ENCODE peak calls at places on chromosomes 16 and 17, in six cellular contexts. Y is PC-3, P is AG04449, A is AG09319, F is RWPE1, I is endothelial cell. T is an unnamed sample.
A peak's percentile ranks its signal among the peaks of the same experiment; 100 is the strongest.

GRCh38 chr17:74528491-74529199 is 2.6 kb downstream of the CD300LB start:
- DNase-seq in Y (no peak), P (no peak), A (no peak), F (no peak), I (no peak), T (no peak)

GRCh38 chr16:87839542-87840461 is 29.5 kb downstream of the SLC7A5 start:
- DNase-seq in Y (no peak), P (no peak), A (no peak), F (no peak), I (no peak), T (no peak)

GRCh38 chr16:78896280-78896679 is 704.3 kb downstream of the MAF start:
- DNase-seq in Y (no peak), P (no peak), A (no peak), F (no peak), I (no peak), T (no peak)

GRCh38 chr17:64741924-64742670 is 80.0 kb upstream of the SMURF2 start:
- DNase-seq in Y (no peak), P (no peak), A (peak; percentile 84), F (no peak), I (no peak), T (no peak)

GRCh38 chr17:63066158-63066808 is 100.2 kb downstream of the TANC2 start:
- DNase-seq in Y (no peak), P (no peak), A (no peak), F (no peak), I (no peak), T (no peak)

GRCh38 chr17:40901981-40902862 is 17.2 kb upstream of the KRT20 start:
- DNase-seq in Y (peak; percentile 95), P (no peak), A (no peak), F (peak; percentile 84), I (no peak), T (no peak)

GRCh38 chr17:75783803-75784472 is 668 bp upstream of the UNK start:
- DNase-seq in Y (no peak), P (no peak), A (no peak), F (no peak), I (no peak), T (no peak)

GRCh38 chr16:57480127-57480753 is 6.1 kb downstream of the DOK4 start:
- DNase-seq in Y (no peak), P (no peak), A (peak; percentile 15), F (no peak), I (no peak), T (no peak)

GRCh38 chr17:35243459-35244204 is 760 bp downstream of the SLFN5 start:
- DNase-seq in Y (peak; percentile 60), P (peak; percentile 19), A (no peak), F (peak; percentile 34), I (peak; percentile 42), T (peak; percentile 23)

GRCh38 chr17:45940826-45941225 is 46.5 kb downstream of the MAPT start:
- DNase-seq in Y (no peak), P (no peak), A (no peak), F (no peak), I (no peak), T (no peak)

GRCh38 chr17:27762527-27763305 is 37.6 kb downstream of the NOS2 start:
- DNase-seq in Y (peak; percentile 28), P (no peak), A (no peak), F (no peak), I (peak; percentile 59), T (no peak)

GRCh38 chr16:21599994-21600773 is 807 bp downstream of the METTL9 start:
- DNase-seq in Y (peak; percentile 34), P (no peak), A (no peak), F (peak; percentile 38), I (no peak), T (peak; percentile 50)

GRCh38 chr17:76726231-76726765 is at the start of gene JMJD6:
- DNase-seq in Y (peak; percentile 97), P (peak; percentile 75), A (peak; percentile 91), F (peak; percentile 97), I (peak; percentile 88), T (peak; percentile 93)

GRCh38 chr17:82862758-82863645 is 23.2 kb upstream of the ZNF750 start:
- DNase-seq in Y (no peak), P (no peak), A (no peak), F (no peak), I (no peak), T (no peak)

GRCh38 chr17:28416703-28417311 is 10.8 kb upstream of the SLC46A1 start:
- DNase-seq in Y (peak; percentile 62), P (no peak), A (no peak), F (peak; percentile 67), I (peak; percentile 61), T (peak; percentile 67)

GRCh38 chr17:60086822-60087591 is 8.3 kb upstream of the HEATR6 start:
- DNase-seq in Y (no peak), P (no peak), A (no peak), F (no peak), I (no peak), T (no peak)

GRCh38 chr17:83012161-83012800 is 67.1 kb upstream of the METRNL start:
- DNase-seq in Y (no peak), P (no peak), A (no peak), F (no peak), I (no peak), T (no peak)

GRCh38 chr17:49522329-49522890 is 27.3 kb downstream of the NGFR start:
- DNase-seq in Y (no peak), P (no peak), A (no peak), F (no peak), I (no peak), T (no peak)

GRCh38 chr16:80028581-80029380 is 428.2 kb upstream of the MAF start:
- DNase-seq in Y (no peak), P (no peak), A (no peak), F (no peak), I (no peak), T (no peak)

GRCh38 chr17:37220609-37220953 is 155.2 kb upstream of the C17orf78 start:
- DNase-seq in Y (peak; percentile 4), P (no peak), A (no peak), F (no peak), I (peak; percentile 34), T (peak; percentile 55)
- TF ChIP-seq CTCF in Y (peak; percentile 44), P (peak; percentile 69), A (peak; percentile 59), F (no peak), I (no peak), T (no peak)

GRCh38 chr16:89442990-89443726 is 47.2 kb downstream of the ANKRD11 start:
- DNase-seq in Y (peak; percentile 85), P (peak; percentile 42), A (peak; percentile 57), F (peak; percentile 95), I (no peak), T (no peak)
- TF ChIP-seq CTCF in Y (no peak), P (no peak), A (peak; percentile 15), F (peak; percentile 17), I (no peak), T (no peak)

GRCh38 chr16:71894229-71894920 is 956 bp upstream of the IST1 start:
- DNase-seq in Y (peak; percentile 59), P (no peak), A (no peak), F (peak; percentile 14), I (peak; percentile 38), T (peak; percentile 39)

GRCh38 chr16:71893888-71894228 is 1.5 kb upstream of the IST1 start:
- DNase-seq in Y (no peak), P (no peak), A (no peak), F (peak; percentile 23), I (no peak), T (no peak)

GRCh38 chr16:71895679-71896385 is 501 bp downstream of the IST1 start:
- DNase-seq in Y (peak; percentile 9), P (no peak), A (no peak), F (peak; percentile 46), I (peak; percentile 50), T (peak; percentile 56)

GRCh38 chr16:71896688-71897368 is 1.5 kb downstream of the IST1 start:
- DNase-seq in Y (no peak), P (no peak), A (no peak), F (no peak), I (no peak), T (no peak)

GRCh38 chr16:71894921-71895678 is at the start of gene IST1:
- DNase-seq in Y (peak; percentile 92), P (peak; percentile 92), A (peak; percentile 99), F (peak; percentile 98), I (peak; percentile 97), T (peak; percentile 98)
- TF ChIP-seq CTCF in Y (no peak), P (no peak), A (no peak), F (no peak), I (no peak), T (no peak)

DNA sequence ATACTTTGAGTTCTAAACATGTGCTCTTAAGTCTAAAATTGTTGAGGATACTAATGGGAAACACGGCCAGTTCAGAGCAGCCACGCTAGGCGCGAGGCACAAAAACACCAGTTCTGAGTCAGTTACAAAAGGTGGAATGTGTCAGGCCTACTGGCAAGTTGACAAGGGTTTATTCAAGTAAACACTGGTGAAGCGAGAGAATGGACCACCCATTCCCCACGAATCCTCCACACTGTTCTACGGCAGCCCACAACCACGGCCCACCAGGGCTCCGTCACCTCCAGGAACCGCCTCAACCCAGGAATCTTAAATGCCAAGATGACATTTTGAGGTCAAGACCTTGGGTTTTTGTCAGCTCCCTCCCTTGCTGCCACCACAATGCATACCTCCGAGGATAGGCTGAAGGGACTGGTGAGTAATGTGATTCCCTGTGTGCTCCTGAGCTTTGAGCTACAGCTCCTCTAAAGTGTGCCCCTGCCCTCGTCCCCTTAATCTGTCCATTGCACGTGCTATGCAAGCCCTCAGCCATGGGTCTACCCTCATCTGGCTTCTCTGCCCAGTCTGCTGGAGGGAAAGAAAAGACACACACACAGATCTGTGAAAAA is 28.5 kb upstream of the TRAP1 start:
- DNase-seq in Y (no peak), P (no peak), A (no peak), F (no peak), I (no peak), T (no peak)
- TF ChIP-seq CTCF in Y (no peak), P (no peak), A (no peak), F (no peak), I (no peak), T (no peak)

DNA sequence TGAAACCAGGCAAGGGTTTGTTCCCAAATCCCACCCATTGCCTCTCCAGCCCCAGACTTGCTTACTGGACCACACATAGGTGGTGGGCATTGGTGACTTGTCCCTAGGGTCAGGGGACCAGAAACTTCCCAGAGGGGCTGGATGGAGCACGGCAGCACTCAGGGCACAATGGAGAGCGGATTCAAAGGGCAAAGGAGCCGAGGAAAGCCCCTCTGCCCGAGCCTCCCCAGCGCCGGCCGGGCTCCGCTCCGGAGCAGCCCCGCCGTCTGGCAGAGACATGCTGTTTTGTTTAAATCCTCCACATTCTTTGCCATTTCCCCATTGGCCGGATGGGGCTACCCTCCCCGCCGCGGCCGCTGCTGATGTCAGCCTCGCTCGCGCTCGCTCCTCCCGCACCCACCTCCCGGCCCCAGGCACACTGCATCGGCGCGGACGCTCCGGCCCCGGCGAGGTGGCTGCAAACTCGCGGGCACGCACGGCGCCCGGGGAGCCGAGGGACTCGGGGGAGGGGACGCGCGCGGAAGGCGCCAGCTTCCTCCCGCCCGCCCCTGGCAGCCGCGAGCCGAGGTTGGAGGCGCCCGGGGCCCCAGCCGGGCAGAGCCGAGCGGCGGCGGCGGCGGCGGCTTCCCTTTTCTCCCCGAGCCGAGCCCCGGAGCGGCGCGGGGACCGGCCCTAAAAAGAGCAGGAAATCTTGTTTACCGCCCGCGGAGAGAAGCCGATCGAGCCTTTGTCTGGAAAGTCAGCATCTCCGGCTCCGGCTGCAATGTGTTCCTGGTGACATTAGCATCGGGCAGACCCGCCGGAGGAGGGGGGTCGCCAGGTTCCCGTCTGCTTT is at the start of gene PITPNC1:
- DNase-seq in Y (peak; percentile 89), P (no peak), A (peak; percentile 81), F (peak; percentile 84), I (peak; percentile 83), T (peak; percentile 89)
- TF ChIP-seq CTCF in Y (no peak), P (peak; percentile 1), A (no peak), F (no peak), I (no peak), T (no peak)